ENCODE peak calls at places on chromosome 13, in eight cellular contexts. One of them, this sample, is unnamed.

GRCh38 chr13:76019421-76020044 is 383.4 kb downstream of the LMO7 start:
- DNase-seq in HFF-Myc: no peak
- DNase-seq in left cardiac atrium: peak
- DNase-seq in PC-3: peak
- DNase-seq in WERI-Rb-1: peak
- DNase-seq in left lung: no peak
- DNase-seq in activated naive CD4-positive, alpha-beta T cell treated with Interleukin-2 at 50 U/mL for 16 hours: no peak
- DNase-seq in RWPE1: no peak
- DNase-seq in this sample: peak

GRCh38 chr13:49062297-49062896 is 86.7 kb downstream of the FNDC3A start:
- DNase-seq in HFF-Myc: no peak
- DNase-seq in left cardiac atrium: no peak
- DNase-seq in PC-3: peak
- DNase-seq in WERI-Rb-1: no peak
- DNase-seq in left lung: no peak
- DNase-seq in activated naive CD4-positive, alpha-beta T cell treated with Interleukin-2 at 50 U/mL for 16 hours: no peak
- DNase-seq in RWPE1: no peak
- DNase-seq in this sample: no peak

GRCh38 chr13:24288870-24289269 is 20.5 kb upstream of the C1QTNF9 start:
- DNase-seq in HFF-Myc: no peak
- DNase-seq in left cardiac atrium: no peak
- DNase-seq in PC-3: no peak
- DNase-seq in WERI-Rb-1: no peak
- DNase-seq in left lung: no peak
- DNase-seq in activated naive CD4-positive, alpha-beta T cell treated with Interleukin-2 at 50 U/mL for 16 hours: no peak
- DNase-seq in RWPE1: no peak
- DNase-seq in this sample: no peak

GRCh38 chr13:34155931-34156607 is 338.1 kb downstream of the RFC3 start:
- DNase-seq in HFF-Myc: peak
- DNase-seq in left cardiac atrium: no peak
- DNase-seq in PC-3: peak
- DNase-seq in WERI-Rb-1: peak
- DNase-seq in left lung: no peak
- DNase-seq in activated naive CD4-positive, alpha-beta T cell treated with Interleukin-2 at 50 U/mL for 16 hours: no peak
- DNase-seq in RWPE1: peak
- DNase-seq in this sample: no peak

GRCh38 chr13:24038846-24039330 is 121.6 kb upstream of the SPATA13 start:
- DNase-seq in HFF-Myc: peak
- DNase-seq in left cardiac atrium: no peak
- DNase-seq in PC-3: peak
- DNase-seq in WERI-Rb-1: no peak
- DNase-seq in left lung: no peak
- DNase-seq in activated naive CD4-positive, alpha-beta T cell treated with Interleukin-2 at 50 U/mL for 16 hours: no peak
- DNase-seq in RWPE1: no peak
- DNase-seq in this sample: no peak

GRCh38 chr13:75607447-75607846 is 28.7 kb upstream of the LMO7 start:
- DNase-seq in HFF-Myc: no peak
- DNase-seq in left cardiac atrium: no peak
- DNase-seq in PC-3: peak
- DNase-seq in WERI-Rb-1: no peak
- DNase-seq in left lung: no peak
- DNase-seq in activated naive CD4-positive, alpha-beta T cell treated with Interleukin-2 at 50 U/mL for 16 hours: no peak
- DNase-seq in RWPE1: no peak
- DNase-seq in this sample: no peak

GRCh38 chr13:53045110-53045509 is 16.5 kb downstream of the OLFM4 start:
- DNase-seq in HFF-Myc: no peak
- DNase-seq in left cardiac atrium: no peak
- DNase-seq in PC-3: no peak
- DNase-seq in WERI-Rb-1: no peak
- DNase-seq in left lung: no peak
- DNase-seq in activated naive CD4-positive, alpha-beta T cell treated with Interleukin-2 at 50 U/mL for 16 hours: no peak
- DNase-seq in RWPE1: no peak
- DNase-seq in this sample: no peak

GRCh38 chr13:42836930-42837329 is 55.5 kb downstream of the FAM216B start:
- DNase-seq in HFF-Myc: peak
- DNase-seq in left cardiac atrium: no peak
- DNase-seq in PC-3: peak
- DNase-seq in WERI-Rb-1: peak
- DNase-seq in left lung: no peak
- DNase-seq in activated naive CD4-positive, alpha-beta T cell treated with Interleukin-2 at 50 U/mL for 16 hours: no peak
- DNase-seq in RWPE1: no peak
- DNase-seq in this sample: no peak

This sample was measured in Right ventricle myocardium inferior.